ENCODE peak calls at places on chromosomes 6 and 20, in five cellular contexts. M is CD4-positive, alpha-beta T cell; W is fibroblast of lung; L is astrocyte of the spinal cord; U is neural progenitor cell. V is an unnamed sample.
A peak's percentile ranks its signal among the peaks of the same experiment; 100 is the strongest.

GRCh38 chr20:10795286-10796026 is 121.7 kb upstream of the JAG1 start:
- DNase-seq in M (no peak), U (no peak), W (no peak), L (no peak), V (no peak)

GRCh38 chr6:105678516-105678915 is 275.6 kb upstream of the PREP start:
- DNase-seq in W (peak; percentile 20), L (no peak), M (no peak), U (no peak), V (no peak)

GRCh38 chr6:111648100-111648499 is 42.4 kb upstream of the TRAF3IP2 start:
- DNase-seq in L (no peak), W (no peak), U (no peak), M (no peak), V (no peak)

GRCh38 chr20:61295726-61296628 is 43.9 kb downstream of the CDH4 start:
- DNase-seq in L (no peak), U (no peak), M (no peak), W (peak; percentile 53), V (no peak)

GRCh38 chr6:7909323-7910276 is 988 bp downstream of the TXNDC5 start:
- DNase-seq in M (no peak), U (peak; percentile 77), W (peak; percentile 48), L (peak; percentile 30), V (peak; percentile 52)

GRCh38 chr6:129717287-129717686 is 7.3 kb upstream of the ARHGAP18 start:
- DNase-seq in U (no peak), L (peak; percentile 60), W (peak; percentile 74), M (no peak), V (no peak)

GRCh38 chr6:24283043-24283985 is 74.5 kb downstream of the DCDC2 start:
- DNase-seq in L (peak; percentile 85), M (peak; percentile 28), U (peak; percentile 89), W (peak; percentile 81), V (peak; percentile 64)

GRCh38 chr6:144797881-144798589 is 512.9 kb downstream of the UTRN start:
- DNase-seq in M (no peak), U (no peak), W (peak; percentile 80), L (peak; percentile 44), V (no peak)

GRCh38 chr6:121158924-121159323 is 175.4 kb downstream of the TBC1D32 start:
- DNase-seq in L (no peak), M (no peak), W (no peak), U (no peak), V (no peak)

GRCh38 chr6:37669306-37669705 is 28.4 kb downstream of the MDGA1 start:
- DNase-seq in L (no peak), M (no peak), U (no peak), W (no peak), V (no peak)

GRCh38 chr20:63538204-63539091 is 1.3 kb upstream of the PTK6 start:
- DNase-seq in L (no peak), U (no peak), W (no peak), M (peak; percentile 52), V (no peak)

GRCh38 chr20:2840138-2840966 is at the start of the genes PCED1A and VPS16:
- DNase-seq in L (peak; percentile 86), M (peak; percentile 80), W (peak; percentile 86), U (peak; percentile 89), V (peak; percentile 79)

GRCh38 chr6:131846023-131846663 is 38.3 kb downstream of the ENPP1 start:
- DNase-seq in M (no peak), L (no peak), W (no peak), U (no peak), V (no peak)

GRCh38 chr20:48619126-48620101 is 208.4 kb downstream of the PREX1 start:
- DNase-seq in U (no peak), L (no peak), W (no peak), M (no peak), V (no peak)

GRCh38 chr6:137342607-137343186 is 123.5 kb upstream of the IFNGR1 start:
- DNase-seq in L (no peak), U (no peak), W (no peak), M (no peak), V (no peak)

GRCh38 chr20:47164076-47164634 is 192.3 kb downstream of the ZMYND8 start:
- DNase-seq in M (no peak), W (no peak), U (no peak), L (no peak), V (no peak)

GRCh38 chr20:48180637-48181036 is 395.4 kb upstream of the SULF2 start:
- DNase-seq in W (peak; percentile 87), L (peak; percentile 81), M (no peak), U (no peak), V (no peak)

GRCh38 chr6:3231213-3232016 is 4.0 kb upstream of the TUBB2B start:
- DNase-seq in U (peak; percentile 92), M (no peak), L (peak; percentile 78), W (peak; percentile 74), V (peak; percentile 76)

GRCh38 chr20:3222635-3223600 is 13.6 kb downstream of the ITPA start:
- DNase-seq in W (no peak), M (peak; percentile 53), L (no peak), U (no peak), V (no peak)

GRCh38 chr6:135280375-135281136 is 99.4 kb downstream of the MYB start:
- DNase-seq in M (no peak), U (no peak), L (no peak), W (peak; percentile 56), V (no peak)

GRCh38 chr20:22716824-22717351 is 132.5 kb upstream of the FOXA2 start:
- DNase-seq in W (no peak), M (no peak), U (no peak), L (no peak), V (no peak)

GRCh38 chr6:28648035-28648877 is 122.6 kb downstream of the GPX5 start:
- DNase-seq in U (peak; percentile 85), W (peak; percentile 64), L (peak; percentile 82), M (no peak), V (peak; percentile 89)

GRCh38 chr20:59683181-59683580 is 78.8 kb downstream of the PHACTR3 start:
- DNase-seq in L (no peak), W (no peak), U (no peak), M (no peak), V (no peak)

GRCh38 chr6:131651782-131652181 is 14.7 kb downstream of the ENPP3 start:
- DNase-seq in W (no peak), U (no peak), M (no peak), L (no peak), V (no peak)

GRCh38 chr6:36908758-36909157 is 23.0 kb downstream of the C6orf89 start:
- DNase-seq in M (no peak), W (peak; percentile 20), L (no peak), U (no peak), V (no peak)

GRCh38 chr20:60034231-60035110 is 76.2 kb downstream of the CDH26 start:
- DNase-seq in U (no peak), L (no peak), M (no peak), W (no peak), V (peak; percentile 21)

GRCh38 chr6:139080255-139080920 is 51.8 kb downstream of the ABRACL start:
- DNase-seq in W (peak; percentile 65), L (peak; percentile 22), M (no peak), U (no peak), V (no peak)

GRCh38 chr6:12483712-12484111 is 193.6 kb downstream of the EDN1 start:
- DNase-seq in W (peak; percentile 99), L (peak; percentile 92), M (no peak), U (no peak), V (no peak)

GRCh38 chr6:161477901-161478425 is 204.1 kb upstream of the AGPAT4 start:
- DNase-seq in W (no peak), M (no peak), U (no peak), L (no peak), V (no peak)

GRCh38 chr6:41644297-41644879 is 6.1 kb downstream of the MDFI start:
- DNase-seq in W (no peak), M (no peak), L (no peak), U (peak; percentile 71), V (no peak)

GRCh38 chr20:5719861-5720401 is 30.3 kb upstream of the SHLD1 start:
- DNase-seq in L (peak; percentile 30), M (no peak), W (peak; percentile 50), U (no peak), V (no peak)

GRCh38 chr20:51360451-51361230 is 181.9 kb downstream of the NFATC2 start:
- DNase-seq in W (peak; percentile 100), U (no peak), M (no peak), L (peak; percentile 100), V (no peak)

GRCh38 chr6:33566182-33567084 is 13.6 kb downstream of the BAK1 start:
- DNase-seq in L (no peak), U (no peak), M (no peak), W (peak; percentile 56), V (no peak)

GRCh38 chr20:53940356-53940694 is 130.1 kb downstream of the BCAS1 start:
- DNase-seq in L (peak; percentile 16), M (no peak), W (no peak), U (no peak), V (no peak)

GRCh38 chr6:157184202-157185015 is 138.9 kb downstream of the TMEM242 start:
- DNase-seq in L (peak; percentile 72), U (peak; percentile 80), M (peak; percentile 47), W (peak; percentile 44), V (peak; percentile 55)
- TF ChIP-seq CTCF in L (peak; percentile 98), U (peak; percentile 99), M (peak; percentile 63), W (peak; percentile 93), V (peak; percentile 81)

DNA sequence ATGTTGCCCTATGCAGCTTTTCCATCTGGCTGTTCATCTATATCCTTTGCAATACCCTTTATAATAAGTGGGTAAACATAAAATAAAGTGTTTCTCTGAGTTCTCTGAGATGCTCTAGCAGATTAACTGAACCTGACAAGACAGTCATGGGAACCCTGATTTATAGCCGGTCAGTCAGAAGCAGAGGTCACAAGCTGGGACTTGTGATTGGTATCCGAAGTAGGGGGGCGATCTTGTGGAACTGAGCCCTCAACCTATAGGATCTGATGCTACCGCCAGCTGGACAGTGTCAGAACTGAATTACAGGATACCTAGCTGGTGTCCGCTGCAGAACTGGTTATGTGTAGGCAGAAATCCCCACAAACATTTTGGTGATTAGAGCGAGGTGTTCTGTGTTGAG is 39.0 kb downstream of the SLC17A5 start:
- DNase-seq in L (no peak), U (no peak), W (no peak), M (no peak), V (no peak)
- TF ChIP-seq CTCF in L (no peak), U (no peak), W (no peak), M (no peak), V (no peak)

GRCh38 chr6:169420912-169421543 is 167.4 kb upstream of the THBS2 start:
- DNase-seq in L (peak; percentile 46), U (peak; percentile 75), W (no peak), M (no peak), V (peak; percentile 34)
- TF ChIP-seq CTCF in L (peak; percentile 56), U (peak; percentile 63), W (peak; percentile 55), M (no peak), V (peak; percentile 69)

DNA sequence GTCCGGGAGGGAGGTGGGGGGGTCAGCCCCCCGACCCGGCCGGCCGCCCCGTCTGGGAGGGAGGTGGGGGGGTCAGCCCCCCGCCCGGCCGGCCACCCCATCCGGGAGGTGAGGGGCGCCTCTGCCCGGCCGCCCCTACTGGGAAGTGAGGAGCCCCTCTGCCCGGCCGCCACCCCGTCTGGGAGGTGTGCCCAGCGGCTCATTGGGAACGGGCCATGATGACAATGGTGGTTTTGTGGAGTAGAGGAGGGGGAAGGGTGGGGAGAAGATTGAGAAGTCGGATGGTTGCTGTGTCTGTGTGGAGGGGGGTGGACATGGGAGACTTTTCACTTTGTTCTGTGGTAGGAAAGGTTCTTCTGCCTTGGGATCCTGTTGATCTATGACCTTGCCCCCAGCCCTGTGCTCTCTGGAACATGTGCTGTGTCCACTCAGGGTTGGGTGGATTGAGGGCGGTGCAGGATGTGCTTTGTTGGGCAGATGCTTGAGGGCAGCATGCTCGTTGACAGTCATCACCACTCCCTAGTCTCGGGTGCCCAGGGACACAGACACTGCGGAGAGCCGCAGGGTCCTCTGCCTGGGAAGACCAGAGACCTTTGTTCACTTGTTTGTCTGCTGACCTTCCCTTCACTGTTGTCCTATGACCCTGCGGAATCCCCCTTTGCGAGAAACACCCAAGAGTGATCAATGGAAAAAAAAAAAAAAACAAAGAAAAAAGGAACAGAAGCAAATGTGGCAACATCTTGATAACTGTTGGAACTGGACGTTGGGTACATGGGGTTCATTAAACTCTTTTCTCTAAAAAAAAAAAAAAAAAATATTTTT is 15.7 kb upstream of the E2F1 start:
- DNase-seq in W (no peak), L (no peak), U (no peak), M (no peak), V (no peak)
- TF ChIP-seq CTCF in W (no peak), L (no peak), U (no peak), M (no peak), V (no peak)